ENCODE peak calls at places on chromosomes 11 and 22, in ten cellular contexts. C is ELF-1; A is stimulated activated CD8-positive, alpha-beta memory T cell treated with anti-CD3 and anti-CD28 coated beads, Interleukin-7, amount 100 ng/mL, for 1 hour; Z is heart right ventricle; F is NCI-H2081; M is heart left ventricle; N is mucosa of gallbladder; B is NB4; V is stimulated activated CD4-positive, alpha-beta T cell treated with anti-CD3 and anti-CD28 coated beads, Interleukin-1b, Interleukin-23, amount 100 ng/mL, for 1 hour; J is H1. W is an unnamed sample.

GRCh38 chr11:61632096-61632495 is 48.1 kb upstream of the DAGLA start:
- DNase-seq in C (peak), A (no peak), Z (no peak), F (no peak), M (no peak), N (no peak), B (peak), V (no peak), J (no peak), W (no peak)

GRCh38 chr22:32326647-32327046 is 31.0 kb upstream of the RFPL3 start:
- DNase-seq in C (no peak), A (no peak), Z (no peak), F (no peak), M (no peak), N (no peak), B (no peak), V (no peak), J (peak), W (no peak)

GRCh38 chr11:77198440-77198849 is 70.4 kb downstream of the MYO7A start:
- DNase-seq in C (peak), A (no peak), Z (no peak), F (peak), M (no peak), N (no peak), B (peak), V (no peak), J (peak), W (peak)

GRCh38 chr11:44559207-44559943 is 6.1 kb upstream of the CD82 start:
- DNase-seq in C (peak), A (no peak), Z (no peak), F (no peak), M (no peak), N (no peak), B (peak), V (no peak), J (peak), W (peak)

GRCh38 chr22:48704335-48704734 is 1123.3 kb downstream of the BRD1 start:
- DNase-seq in C (no peak), A (no peak), Z (no peak), F (no peak), M (peak), N (no peak), B (no peak), V (no peak), J (no peak), W (peak)

GRCh38 chr11:68840661-68841653 is 759 bp downstream of the CPT1A start:
- DNase-seq in C (no peak), A (no peak), Z (peak), F (no peak), M (peak), N (peak), B (peak), V (no peak), J (peak), W (peak)

GRCh38 chr22:17774928-17775675 is 833 bp upstream of the BID start:
- DNase-seq in C (no peak), A (no peak), Z (no peak), F (no peak), M (peak), N (no peak), B (no peak), V (no peak), J (no peak), W (no peak)

GRCh38 chr22:38138961-38139360 is 28.5 kb upstream of the BAIAP2L2 start:
- DNase-seq in C (no peak), A (no peak), Z (no peak), F (no peak), M (no peak), N (no peak), B (no peak), V (no peak), J (no peak), W (no peak)

GRCh38 chr11:11608783-11609232 is 13.0 kb downstream of the GALNT18 start:
- DNase-seq in C (no peak), A (no peak), Z (no peak), F (no peak), M (no peak), N (no peak), B (no peak), V (no peak), J (no peak), W (no peak)

GRCh38 chr22:47030143-47030641 is 267.7 kb downstream of the TBC1D22A start:
- DNase-seq in C (no peak), A (no peak), Z (no peak), F (no peak), M (no peak), N (no peak), B (no peak), V (no peak), J (no peak), W (no peak)

GRCh38 chr11:128187829-128188228 is 399.5 kb downstream of the ETS1 start:
- DNase-seq in C (no peak), A (no peak), Z (no peak), F (no peak), M (no peak), N (no peak), B (no peak), V (no peak), J (no peak), W (no peak)

GRCh38 chr11:86698634-86699033 is 26.2 kb upstream of the ME3 start:
- DNase-seq in C (no peak), A (no peak), Z (no peak), F (no peak), M (no peak), N (no peak), B (no peak), V (no peak), J (no peak), W (no peak)

GRCh38 chr11:122796128-122796717 is 42.1 kb upstream of the CRTAM start:
- DNase-seq in C (peak), A (peak), Z (peak), F (no peak), M (peak), N (peak), B (peak), V (peak), J (peak), W (no peak)

GRCh38 chr11:124670732-124671131 is 2.8 kb downstream of the SIAE start:
- DNase-seq in C (no peak), A (no peak), Z (no peak), F (no peak), M (no peak), N (no peak), B (peak), V (no peak), J (no peak), W (no peak)

GRCh38 chr11:34302046-34302921 is 55.5 kb downstream of the ABTB2 start:
- DNase-seq in C (peak), A (no peak), Z (no peak), F (no peak), M (no peak), N (no peak), B (peak), V (no peak), J (no peak), W (no peak)

GRCh38 chr11:108435066-108435465 is 32.3 kb downstream of the C11orf65 start:
- DNase-seq in C (no peak), A (no peak), Z (no peak), F (no peak), M (no peak), N (no peak), B (no peak), V (no peak), J (no peak), W (no peak)

GRCh38 chr22:31618057-31618456 is 44.0 kb downstream of the PISD start:
- DNase-seq in C (no peak), A (no peak), Z (no peak), F (peak), M (no peak), N (no peak), B (no peak), V (no peak), J (no peak), W (no peak)

GRCh38 chr11:61021661-61022212 is 50.3 kb downstream of the CD6 start:
- DNase-seq in C (peak), A (peak), Z (no peak), F (no peak), M (no peak), N (peak), B (no peak), V (peak), J (peak), W (no peak)

GRCh38 chr11:113627297-113627696 is 78.8 kb downstream of the TMPRSS5 start:
- DNase-seq in C (no peak), A (no peak), Z (no peak), F (no peak), M (no peak), N (no peak), B (no peak), V (no peak), J (no peak), W (no peak)

GRCh38 chr11:2300936-2301630 is 635 bp downstream of the C11orf21 start:
- DNase-seq in C (no peak), A (no peak), Z (no peak), F (no peak), M (no peak), N (no peak), B (peak), V (no peak), J (no peak), W (no peak)

GRCh38 chr11:1893581-1894359 is 2.1 kb upstream of the PRR33 start:
- DNase-seq in C (no peak), A (no peak), Z (no peak), F (no peak), M (no peak), N (no peak), B (no peak), V (no peak), J (no peak), W (no peak)

GRCh38 chr11:18987454-18988231 is 48.4 kb upstream of the MRGPRX1 start:
- DNase-seq in C (no peak), A (no peak), Z (no peak), F (no peak), M (no peak), N (no peak), B (no peak), V (no peak), J (no peak), W (no peak)

GRCh38 chr11:58494096-58494495 is 13.8 kb downstream of the OR5B21 start:
- DNase-seq in C (no peak), A (no peak), Z (no peak), F (no peak), M (no peak), N (no peak), B (no peak), V (no peak), J (no peak), W (no peak)

GRCh38 chr11:103892603-103893002 is 143.8 kb upstream of the DDI1 start:
- DNase-seq in C (peak), A (no peak), Z (no peak), F (no peak), M (no peak), N (no peak), B (peak), V (no peak), J (no peak), W (no peak)

GRCh38 chr11:36009469-36009868 is 65.6 kb downstream of the LDLRAD3 start:
- DNase-seq in C (no peak), A (no peak), Z (no peak), F (no peak), M (no peak), N (no peak), B (no peak), V (no peak), J (no peak), W (no peak)

GRCh38 chr11:46615756-46616155 is 1.3 kb downstream of the HARBI1 start:
- DNase-seq in C (no peak), A (no peak), Z (no peak), F (no peak), M (no peak), N (no peak), B (no peak), V (no peak), J (no peak), W (no peak)

GRCh38 chr11:102118937-102119336 is 8.7 kb downstream of the YAP1 start:
- DNase-seq in C (peak), A (no peak), Z (no peak), F (no peak), M (no peak), N (no peak), B (no peak), V (no peak), J (no peak), W (no peak)

GRCh38 chr22:19509923-19510322 is 14.3 kb downstream of the CLDN5 start:
- DNase-seq in C (no peak), A (no peak), Z (no peak), F (no peak), M (no peak), N (no peak), B (no peak), V (no peak), J (no peak), W (no peak)

GRCh38 chr11:35061516-35062440 is 77.2 kb upstream of the CD44 start:
- DNase-seq in C (no peak), A (no peak), Z (no peak), F (peak), M (no peak), N (no peak), B (no peak), V (no peak), J (no peak), W (no peak)

GRCh38 chr22:28674121-28674563 is 5.5 kb downstream of the TTC28 start:
- DNase-seq in C (no peak), A (no peak), Z (no peak), F (no peak), M (no peak), N (no peak), B (peak), V (peak), J (no peak), W (no peak)

GRCh38 chr11:93567406-93567819 is 24.2 kb upstream of the SMCO4 start:
- DNase-seq in C (no peak), A (no peak), Z (peak), F (no peak), M (peak), N (peak), B (no peak), V (no peak), J (no peak), W (peak)

GRCh38 chr11:72965672-72966071 is 151.5 kb downstream of the ATG16L2 start:
- DNase-seq in C (no peak), A (no peak), Z (no peak), F (no peak), M (no peak), N (no peak), B (no peak), V (no peak), J (no peak), W (no peak)

GRCh38 chr11:123054301-123055065 is 7.5 kb downstream of the HSPA8 start:
- DNase-seq in C (no peak), A (no peak), Z (no peak), F (peak), M (no peak), N (peak), B (peak), V (no peak), J (no peak), W (no peak)

GRCh38 chr11:114061053-114062049 is 1.8 kb downstream of the ZBTB16 start:
- DNase-seq in C (peak), A (no peak), Z (peak), F (no peak), M (peak), N (no peak), B (peak), V (no peak), J (peak), W (no peak)